ENCODE peak calls at places on chromosomes 13 and 19, in ten cellular contexts. Q is psoas muscle; M is AG04450; E is pancreas; U is stomach; T is CD8-positive, alpha-beta T cell; F is MM.1S; C is heart left ventricle; J is neural progenitor cell; Z is osteoblast. L is an unnamed sample.
A peak's percentile ranks its signal among the peaks of the same experiment; 100 is the strongest.

GRCh38 chr13:23672616-23673015 is 102.4 kb downstream of the TNFRSF19 start:
- DNase-seq in Q (no peak), M (no peak), E (no peak), U (no peak), T (no peak), F (no peak), C (peak; percentile 29), J (no peak), Z (no peak), L (no peak)

GRCh38 chr13:58480011-58480410 is 848.5 kb downstream of the PCDH17 start:
- DNase-seq in Q (no peak), M (no peak), E (no peak), U (no peak), T (no peak), F (no peak), C (no peak), J (no peak), Z (no peak), L (no peak)

GRCh38 chr13:26946675-26947342 is 186.2 kb upstream of the GPR12 start:
- DNase-seq in Q (no peak), M (peak; percentile 42), E (no peak), U (no peak), T (no peak), F (peak; percentile 16), C (no peak), J (peak; percentile 75), Z (peak; percentile 87), L (no peak)

GRCh38 chr19:51123381-51124186 is 1.1 kb upstream of the SIGLEC9 start:
- DNase-seq in Q (no peak), M (no peak), E (no peak), U (peak; percentile 50), T (peak; percentile 59), F (no peak), C (no peak), J (no peak), Z (peak; percentile 30), L (no peak)

GRCh38 chr13:113371061-113371460 is 7.1 kb upstream of the GRTP1 start:
- DNase-seq in Q (no peak), M (no peak), E (no peak), U (peak; percentile 4), T (no peak), F (no peak), C (no peak), J (no peak), Z (no peak), L (no peak)

GRCh38 chr13:99165753-99166587 is 34.7 kb upstream of the UBAC2 start:
- DNase-seq in Q (no peak), M (no peak), E (no peak), U (no peak), T (no peak), F (no peak), C (no peak), J (no peak), Z (no peak), L (no peak)

GRCh38 chr19:31510635-31511034 is 161.4 kb upstream of the TSHZ3 start:
- DNase-seq in Q (no peak), M (no peak), E (no peak), U (no peak), T (no peak), F (no peak), C (no peak), J (no peak), Z (no peak), L (no peak)

GRCh38 chr19:46860846-46861690 is at the start of gene ARHGAP35:
- DNase-seq in Q (peak; percentile 56), M (no peak), E (peak; percentile 86), U (no peak), T (peak; percentile 17), F (peak; percentile 88), C (peak; percentile 37), J (no peak), Z (peak; percentile 96), L (no peak)

GRCh38 chr19:1851581-1852293 is 3.5 kb upstream of the REXO1 start:
- DNase-seq in Q (no peak), M (no peak), E (peak; percentile 76), U (no peak), T (peak; percentile 69), F (no peak), C (no peak), J (no peak), Z (no peak), L (no peak)

GRCh38 chr13:112902669-112903068 is 66.3 kb upstream of the MCF2L start:
- DNase-seq in Q (no peak), M (no peak), E (peak; percentile 68), U (no peak), T (no peak), F (no peak), C (no peak), J (no peak), Z (peak; percentile 37), L (no peak)

GRCh38 chr13:94552095-94552494 is 43.9 kb downstream of the TGDS start:
- DNase-seq in Q (no peak), M (no peak), E (no peak), U (no peak), T (no peak), F (peak; percentile 88), C (no peak), J (no peak), Z (peak; percentile 85), L (no peak)

GRCh38 chr19:52142001-52142595 is 2.4 kb upstream of the ZNF616 start:
- DNase-seq in Q (no peak), M (no peak), E (no peak), U (no peak), T (no peak), F (no peak), C (no peak), J (no peak), Z (no peak), L (no peak)

GRCh38 chr19:51094696-51095279 is 12.1 kb upstream of the KLK14 start:
- DNase-seq in Q (no peak), M (no peak), E (no peak), U (peak; percentile 45), T (peak; percentile 21), F (no peak), C (no peak), J (peak; percentile 84), Z (peak; percentile 84), L (no peak)

GRCh38 chr19:35124098-35125060 is 8.8 kb downstream of the FXYD3 start:
- DNase-seq in Q (peak; percentile 97), M (peak; percentile 81), E (peak; percentile 99), U (peak; percentile 96), T (peak; percentile 84), F (peak; percentile 90), C (peak; percentile 97), J (peak; percentile 33), Z (peak; percentile 100), L (peak; percentile 97)

GRCh38 chr13:110812869-110813645 is 99.6 kb downstream of the ING1 start:
- DNase-seq in Q (no peak), M (no peak), E (no peak), U (no peak), T (no peak), F (no peak), C (no peak), J (no peak), Z (no peak), L (peak; percentile 74)

GRCh38 chr13:107305178-107305577 is 737.2 kb upstream of the ARGLU1 start:
- DNase-seq in Q (no peak), M (no peak), E (no peak), U (no peak), T (no peak), F (no peak), C (no peak), J (no peak), Z (no peak), L (no peak)

GRCh38 chr13:50393641-50394040 is 378.4 kb downstream of the KCNRG start:
- DNase-seq in Q (no peak), M (no peak), E (no peak), U (no peak), T (no peak), F (no peak), C (peak; percentile 51), J (peak; percentile 77), Z (no peak), L (no peak)

GRCh38 chr13:48859168-48860105 is 116.3 kb upstream of the FNDC3A start:
- DNase-seq in Q (no peak), M (no peak), E (no peak), U (no peak), T (no peak), F (no peak), C (no peak), J (no peak), Z (no peak), L (no peak)
- TF ChIP-seq CTCF in Q (no peak), M (no peak), E (no peak), U (no peak), T (no peak), F (no peak), C (no peak), J (no peak), Z (no peak), L (no peak)

GRCh38 chr13:19601749-19602725 is 31.4 kb upstream of the MPHOSPH8 start:
- DNase-seq in Q (no peak), M (no peak), E (peak; percentile 84), U (peak; percentile 37), T (peak; percentile 16), F (peak; percentile 38), C (peak; percentile 42), J (peak; percentile 77), Z (peak; percentile 94), L (no peak)
- H3K27ac ChIP-seq in Q (no peak overlapping the region), M (peak overlapping the region; percentile 11), E (no peak overlapping the region), U (peak overlapping the region; percentile 9), T (no peak overlapping the region), F (no peak overlapping the region), C (no peak overlapping the region), J (no peak overlapping the region), Z (no peak overlapping the region), L (no peak overlapping the region)

GRCh38 chr13:101360525-101360924 is 55.8 kb downstream of the NALCN start:
- DNase-seq in Q (no peak), M (no peak), E (no peak), U (no peak), T (no peak), F (no peak), C (no peak), J (no peak), Z (no peak), L (no peak)
- TF ChIP-seq CTCF in Q (no peak), M (no peak), E (no peak), U (no peak), T (no peak), F (no peak), C (no peak), J (no peak), Z (no peak), L (no peak)

GRCh38 chr19:4375164-4375619 is 25.2 kb downstream of the SH3GL1 start:
- DNase-seq in Q (peak; percentile 71), M (no peak), E (peak; percentile 90), U (peak; percentile 71), T (no peak), F (no peak), C (peak; percentile 38), J (no peak), Z (peak; percentile 6), L (no peak)

GRCh38 chr19:4374451-4375163 is 25.7 kb downstream of the SH3GL1 start:
- DNase-seq in Q (peak; percentile 95), M (no peak), E (peak; percentile 88), U (peak; percentile 73), T (no peak), F (no peak), C (peak; percentile 84), J (no peak), Z (peak; percentile 98), L (peak; percentile 96)

GRCh38 chr19:4376991-4377781 is 23.2 kb downstream of the SH3GL1 start:
- DNase-seq in Q (peak; percentile 87), M (no peak), E (peak; percentile 87), U (peak; percentile 72), T (no peak), F (no peak), C (no peak), J (no peak), Z (peak; percentile 84), L (no peak)

GRCh38 chr19:4375620-4376228 is 24.6 kb downstream of the SH3GL1 start:
- DNase-seq in Q (no peak), M (no peak), E (no peak), U (no peak), T (no peak), F (no peak), C (peak; percentile 50), J (peak; percentile 74), Z (peak; percentile 93), L (no peak)

GRCh38 chr19:4376245-4376990 is 23.9 kb downstream of the SH3GL1 start:
- DNase-seq in Q (peak; percentile 44), M (no peak), E (no peak), U (no peak), T (no peak), F (no peak), C (no peak), J (no peak), Z (no peak), L (no peak)
- H3K27ac ChIP-seq in Q (peak overlapping the region; percentile 85), M (peak overlapping the region; percentile 90), E (peak overlapping the region; percentile 51), U (peak overlapping the region; percentile 88), T (no peak overlapping the region), F (no peak overlapping the region), C (no peak overlapping the region), J (peak overlapping the region; percentile 39), Z (peak overlapping the region; percentile 2), L (peak overlapping the region; percentile 90)

L was measured in vagina.